ENCODE peak calls at places on chromosomes 2 and 18, in four cellular contexts. Y is head of caudate nucleus, M is EL, X is AG08395. T is an unnamed sample.

GRCh38 chr18:63237911-63238710 is 81.5 kb downstream of the BCL2 start:
- DNase-seq in Y (no peak), M (peak; percentile 90), X (peak; percentile 87), T (peak; percentile 74)

GRCh38 chr2:12769492-12770105 is 52.9 kb downstream of the TRIB2 start:
- DNase-seq in Y (no peak), M (no peak), X (peak; percentile 62), T (no peak)

GRCh38 chr18:77022556-77022955 is 110.0 kb downstream of the MBP start:
- DNase-seq in Y (no peak), M (no peak), X (no peak), T (no peak)

GRCh38 chr2:150165988-150166965 is 321.2 kb downstream of the RND3 start:
- DNase-seq in M (no peak), X (no peak), Y (peak; percentile 30), T (peak; percentile 90)

GRCh38 chr2:164754157-164755093 is 87.2 kb downstream of the COBLL1 start:
- DNase-seq in X (no peak), M (no peak), Y (no peak), T (no peak)

GRCh38 chr2:238883315-238884004 is 35.6 kb downstream of the TWIST2 start:
- DNase-seq in M (peak; percentile 49), X (peak; percentile 61), Y (no peak), T (no peak)

GRCh38 chr2:95334916-95335641 is 37.9 kb downstream of the KCNIP3 start:
- DNase-seq in Y (no peak), X (peak; percentile 45), M (peak; percentile 71), T (no peak)

GRCh38 chr2:8684885-8685696 is 3.2 kb downstream of the ID2 start:
- DNase-seq in X (peak; percentile 52), M (peak; percentile 60), Y (peak; percentile 43), T (peak; percentile 39)

GRCh38 chr2:55033076-55033742 is 17.0 kb downstream of the RTN4 start:
- DNase-seq in Y (no peak), X (no peak), M (no peak), T (no peak)

GRCh38 chr2:195710407-195710806 is 53.4 kb downstream of the SLC39A10 start:
- DNase-seq in Y (no peak), M (peak; percentile 34), X (peak; percentile 8), T (peak; percentile 42)

GRCh38 chr2:229141626-229142025 is 129.5 kb downstream of the PID1 start:
- DNase-seq in Y (no peak), X (peak; percentile 30), M (peak; percentile 71), T (peak; percentile 65)

GRCh38 chr18:45702871-45703270 is 21.1 kb upstream of the SLC14A1 start:
- DNase-seq in M (no peak), Y (no peak), X (no peak), T (no peak)